ENCODE peak calls at places on chromosomes 4 and X, in seven cellular contexts. I is transverse colon, R is AG04449, U is fibroblast of pulmonary artery, Z is right atrium auricular region, X is WTC11, H is tibial nerve. P is an unnamed sample.

GRCh38 chrX:52995974-52996304 is 37.6 kb upstream of the FAM156A start:
- DNase-seq in X (no peak), H (no peak), I (no peak), R (no peak), Z (no peak), U (no peak), P (no peak)

GRCh38 chrX:81120936-81121351 is 80.8 kb downstream of the HMGN5 start:
- DNase-seq in I (peak), Z (no peak), R (peak), X (peak), U (peak), H (peak), P (no peak)

GRCh38 chr4:73721419-73721818 is 18.9 kb upstream of the CXCL8 start:
- DNase-seq in U (peak), I (no peak), X (no peak), Z (no peak), H (peak), R (peak), P (no peak)

GRCh38 chr4:159047478-159048165 is 55.3 kb upstream of the RAPGEF2 start:
- DNase-seq in I (no peak), X (no peak), H (no peak), U (peak), R (no peak), Z (no peak), P (no peak)

GRCh38 chr4:6227412-6228157 is 27.2 kb upstream of the JAKMIP1 start:
- DNase-seq in X (no peak), U (no peak), I (no peak), H (no peak), Z (no peak), R (no peak), P (no peak)

GRCh38 chrX:12579311-12579710 is 211.9 kb upstream of the PRPS2 start:
- DNase-seq in X (no peak), Z (no peak), H (no peak), I (no peak), R (no peak), U (no peak), P (no peak)

GRCh38 chr4:139643042-139643895 is 22.4 kb upstream of the MGST2 start:
- DNase-seq in U (no peak), Z (no peak), X (no peak), H (no peak), I (no peak), R (no peak), P (no peak)

GRCh38 chr4:107799634-107800033 is 25.1 kb upstream of the SGMS2 start:
- DNase-seq in H (no peak), U (no peak), Z (no peak), I (no peak), X (no peak), R (no peak), P (no peak)

GRCh38 chrX:1475881-1476280 is 23.2 kb upstream of the ASMTL start:
- DNase-seq in H (no peak), Z (no peak), I (no peak), U (no peak), R (no peak), X (no peak), P (no peak)

GRCh38 chr4:143728171-143728570 is 27.7 kb upstream of the FREM3 start:
- DNase-seq in U (peak), Z (no peak), I (no peak), X (no peak), R (peak), H (no peak), P (no peak)

GRCh38 chrX:95152810-95153209 is 1478.8 kb downstream of the FAM133A start:
- DNase-seq in U (no peak), R (no peak), Z (no peak), H (no peak), I (no peak), X (no peak), P (no peak)

GRCh38 chr4:162016991-162017390 is 146.8 kb downstream of the FSTL5 start:
- DNase-seq in I (no peak), Z (no peak), H (no peak), R (no peak), X (no peak), U (no peak), P (no peak)

GRCh38 chr4:152679414-152680281 is at the start of gene TMEM154:
- DNase-seq in U (peak), H (peak), Z (peak), R (no peak), I (peak), X (peak), P (peak)

GRCh38 chr4:32778938-32779337 is 2058.8 kb downstream of the PCDH7 start:
- DNase-seq in R (no peak), Z (no peak), I (no peak), X (no peak), U (no peak), H (no peak), P (no peak)
- TF ChIP-seq CTCF in R (no peak), Z (no peak), I (no peak), X (no peak), U (no peak), H (no peak), P (no peak)

GRCh38 chrX:102746134-102746584 is 25.6 kb downstream of the GPRASP3 start:
- DNase-seq in X (peak), U (peak), H (no peak), Z (no peak), R (no peak), I (peak), P (no peak)
- TF ChIP-seq CTCF in X (no peak), U (no peak), H (no peak), Z (no peak), R (no peak), I (no peak), P (no peak)

DNA sequence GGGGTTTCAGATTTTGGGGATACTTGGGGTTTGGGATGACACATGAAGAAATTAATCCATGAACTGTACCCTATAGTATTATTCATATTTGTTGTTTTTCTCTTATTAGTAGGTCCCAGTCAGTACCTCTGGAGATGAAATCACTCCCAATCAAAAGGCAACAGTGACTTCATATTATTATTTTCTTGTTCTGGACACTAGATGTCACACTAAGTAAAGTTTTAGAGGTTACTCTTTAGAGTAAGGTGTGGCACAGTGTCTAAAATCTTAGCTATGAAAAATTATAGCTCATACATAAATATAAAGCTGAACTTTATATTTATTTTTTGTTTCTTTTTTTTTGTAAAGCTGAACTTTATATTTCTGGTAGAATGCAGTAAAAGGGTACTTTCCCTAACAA is 35.1 kb downstream of the FAM114A1 start:
- DNase-seq in U (peak), Z (no peak), H (no peak), I (no peak), R (no peak), X (no peak), P (peak)
- TF ChIP-seq CTCF in U (peak), Z (peak), H (peak), I (peak), R (no peak), X (no peak), P (no peak)

DNA sequence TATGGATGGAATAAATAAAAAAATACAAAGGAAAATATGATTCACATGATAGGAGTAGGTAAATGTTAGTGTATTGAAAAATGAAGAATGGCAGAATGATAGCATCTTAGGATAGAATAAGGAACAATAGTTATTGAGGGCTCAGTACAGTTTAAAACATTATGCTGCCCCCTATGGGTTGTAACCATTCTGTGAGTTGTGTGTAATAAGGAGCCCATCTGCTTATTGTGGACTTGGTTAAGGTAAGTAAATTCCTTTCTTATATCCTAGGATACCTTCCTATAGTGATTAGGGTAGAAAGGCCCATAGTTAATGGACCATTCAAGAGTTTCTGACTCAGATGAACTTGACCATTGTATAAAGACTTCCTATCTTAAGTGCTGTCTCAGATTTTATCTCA is 195.8 kb downstream of the PDHA2 start:
- DNase-seq in I (no peak), X (no peak), U (peak), Z (no peak), H (no peak), R (no peak), P (no peak)
- TF ChIP-seq CTCF in I (no peak), X (peak), U (peak), Z (peak), H (no peak), R (no peak), P (peak)

DNA sequence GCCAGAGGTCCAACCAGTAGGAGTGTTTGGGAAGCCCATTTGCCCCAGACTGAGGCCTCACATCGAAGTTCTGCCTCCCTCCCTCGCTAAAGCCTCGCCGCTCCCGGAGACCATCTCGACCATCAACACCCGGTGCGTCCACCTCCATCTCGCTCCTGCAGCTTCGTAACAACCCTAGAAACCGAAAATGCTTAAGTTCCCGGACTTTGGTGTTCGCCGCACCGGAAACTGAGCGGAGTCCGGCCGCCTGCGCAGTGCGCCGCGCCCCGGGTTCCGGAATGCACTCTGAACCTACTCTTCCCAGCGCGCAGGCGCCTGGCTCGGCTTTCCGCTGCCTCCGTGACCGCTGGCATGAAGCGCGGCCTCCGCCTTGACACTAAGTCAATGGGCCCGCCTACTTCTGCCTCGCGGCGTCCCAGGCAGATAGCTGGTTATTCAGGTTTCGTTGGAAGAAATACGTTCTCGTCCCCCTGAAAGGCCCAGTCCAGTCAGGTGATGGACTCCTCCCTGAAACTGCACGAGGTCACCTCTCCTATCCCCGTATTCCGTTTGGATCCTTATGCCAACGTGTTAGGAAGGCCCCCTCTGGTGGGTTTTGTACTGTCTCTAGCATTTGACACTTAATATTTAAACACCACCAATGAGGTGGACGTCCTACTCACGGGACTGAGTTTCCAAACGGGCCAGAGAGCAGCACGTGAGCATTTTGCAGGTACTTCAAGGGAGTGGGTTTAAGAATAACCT is 21.4 kb downstream of the FABP2 start:
- DNase-seq in X (peak), Z (peak), R (peak), I (peak), H (peak), U (peak), P (peak)
- TF ChIP-seq CTCF in X (no peak), Z (no peak), R (no peak), I (no peak), H (no peak), U (peak), P (peak)

DNA sequence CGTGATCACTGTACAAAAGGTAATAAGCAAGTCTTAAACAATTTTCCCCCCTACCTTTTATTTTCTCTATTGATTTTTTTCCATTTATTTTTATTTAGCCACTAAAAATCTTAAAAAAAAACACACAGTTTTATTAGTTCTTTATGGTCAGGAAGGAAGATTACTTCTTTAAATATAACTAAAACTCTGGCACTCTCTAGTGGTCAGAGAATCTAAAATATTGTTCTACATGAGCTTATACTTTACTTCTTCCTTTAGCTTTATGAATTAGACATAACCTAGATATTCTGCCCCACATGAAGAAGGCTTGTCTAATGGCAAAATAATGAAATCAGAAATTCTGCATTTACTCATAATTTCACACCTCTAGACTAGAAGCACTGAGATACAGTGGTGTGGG is 135.2 kb downstream of the PDE5A start:
- DNase-seq in U (peak), Z (no peak), H (no peak), X (no peak), R (no peak), I (no peak), P (no peak)
- TF ChIP-seq CTCF in U (no peak), Z (no peak), H (no peak), X (no peak), R (no peak), I (peak), P (no peak)

GRCh38 chrX:23694606-23695005 is 27.3 kb downstream of the PRDX4 start:
- DNase-seq in I (peak), R (no peak), H (peak), Z (peak), U (peak), X (peak), P (peak)
- TF ChIP-seq CTCF in I (peak), R (peak), H (peak), Z (peak), U (peak), X (no peak), P (peak)

P was measured in GM12864.